ENCODE peak calls at places on chromosomes 4 and X, in five cellular contexts. P, B, A, R and J are unnamed samples.

GRCh38 chr4:112693507-112693906 is 56.6 kb downstream of the LARP7 start:
- DNase-seq in P (no peak), A (no peak), R (no peak), B (no peak), J (no peak)

GRCh38 chr4:51842167-51842553 is 793 bp upstream of the DCUN1D4 start:
- DNase-seq in A (no peak), R (no peak), P (no peak), B (peak; percentile 38), J (no peak)

GRCh38 chrX:154547245-154548027 is at the start of gene IKBKG:
- DNase-seq in R (peak; percentile 94), A (peak; percentile 91), B (peak; percentile 91), P (peak; percentile 57), J (peak; percentile 89)

GRCh38 chr4:158936238-158936637 is 166.6 kb upstream of the RAPGEF2 start:
- DNase-seq in P (no peak), B (no peak), A (no peak), R (no peak), J (no peak)

GRCh38 chr4:116358633-116359222 is 726.6 kb downstream of the TRAM1L1 start:
- DNase-seq in A (no peak), B (peak; percentile 65), P (peak; percentile 44), R (no peak), J (peak; percentile 91)

GRCh38 chr4:165381821-165382373 is 3.1 kb downstream of the CPE start:
- DNase-seq in A (no peak), P (no peak), R (no peak), B (no peak), J (no peak)

GRCh38 chr4:185570727-185571126 is 35.4 kb upstream of the PDLIM3 start:
- DNase-seq in A (no peak), R (no peak), B (no peak), P (no peak), J (no peak)

GRCh38 chr4:8318509-8318908 is 49.0 kb downstream of the HTRA3 start:
- DNase-seq in R (no peak), P (no peak), B (no peak), A (no peak), J (no peak)

GRCh38 chr4:7167706-7168105 is 24.6 kb upstream of the SORCS2 start:
- DNase-seq in A (no peak), B (no peak), P (no peak), R (no peak), J (no peak)

GRCh38 chr4:103099691-103100392 is at the start of gene BDH2:
- DNase-seq in P (peak; percentile 72), B (peak; percentile 98), A (no peak), R (no peak), J (peak; percentile 95)

GRCh38 chrX:69032601-69033000 is 132.7 kb downstream of the PJA1 start:
- DNase-seq in R (no peak), P (no peak), A (no peak), B (no peak), J (peak; percentile 91)

GRCh38 chr4:148239406-148239805 is 202.8 kb downstream of the NR3C2 start:
- DNase-seq in A (no peak), B (no peak), R (no peak), P (no peak), J (no peak)

GRCh38 chr4:119735136-119735770 is 106.6 kb upstream of the PDE5A start:
- DNase-seq in R (no peak), B (peak; percentile 74), P (no peak), A (no peak), J (peak; percentile 67)

GRCh38 chr4:167989815-167990214 is 102.5 kb upstream of the ANXA10 start:
- DNase-seq in A (no peak), P (no peak), R (no peak), B (peak; percentile 22), J (peak; percentile 12)

GRCh38 chrX:97372006-97372766 is 488.5 kb downstream of the RPA4 start:
- DNase-seq in P (no peak), R (no peak), B (no peak), A (no peak), J (no peak)

GRCh38 chrX:28576117-28576516 is 11.1 kb upstream of the IL1RAPL1 start:
- DNase-seq in B (no peak), P (no peak), R (no peak), A (no peak), J (no peak)

GRCh38 chrX:19836337-19836736 is 51.1 kb downstream of the SH3KBP1 start:
- DNase-seq in P (no peak), R (no peak), B (no peak), A (no peak), J (no peak)

GRCh38 chrX:110758781-110759180 is 36.8 kb downstream of the CHRDL1 start:
- DNase-seq in P (no peak), B (no peak), R (no peak), A (no peak), J (no peak)

GRCh38 chr4:81040175-81040659 is 9.7 kb downstream of the BMP3 start:
- DNase-seq in A (no peak), R (no peak), P (no peak), B (peak; percentile 50), J (peak; percentile 51)

GRCh38 chr4:40843696-40844095 is 93.9 kb downstream of the NSUN7 start:
- DNase-seq in R (no peak), B (no peak), P (no peak), A (no peak), J (no peak)
- TF ChIP-seq CTCF in R (peak; percentile 18), B (no peak), P (peak; percentile 70), A (peak; percentile 22), J (peak; percentile 12)

DNA sequence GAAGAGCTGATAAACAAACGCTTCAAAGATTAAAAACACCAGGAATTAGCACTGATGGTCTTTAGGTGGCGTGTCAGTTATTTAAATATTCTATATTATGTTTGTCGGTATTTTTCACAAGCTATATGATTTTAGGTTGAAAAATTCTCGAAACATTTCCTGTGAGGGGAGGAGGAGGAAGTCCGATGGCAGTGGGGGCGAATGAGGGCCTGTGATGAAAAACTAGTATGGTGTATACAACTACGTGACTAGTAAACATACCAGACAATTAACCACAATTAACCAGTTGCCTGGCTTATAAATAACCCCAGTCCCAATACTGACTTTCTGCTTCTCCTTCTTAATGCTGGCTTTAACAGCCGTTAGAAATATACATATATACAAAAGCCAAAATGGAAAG is 612 bp upstream of the NAP1L2 start:
- DNase-seq in A (no peak), P (no peak), B (no peak), R (no peak), J (no peak)
- H3K4me3 ChIP-seq in A (peak overlapping the region; percentile 55), P (peak overlapping the region; percentile 43), B (no peak overlapping the region), R (peak overlapping the region; percentile 53), J (peak overlapping the region; percentile 47)

GRCh38 chr4:144318797-144319196 is 178.3 kb upstream of the GYPA start:
- DNase-seq in A (no peak), P (no peak), B (no peak), R (no peak), J (no peak)
- TF ChIP-seq CTCF in A (no peak), P (no peak), B (no peak), R (no peak), J (peak; percentile 21)

DNA sequence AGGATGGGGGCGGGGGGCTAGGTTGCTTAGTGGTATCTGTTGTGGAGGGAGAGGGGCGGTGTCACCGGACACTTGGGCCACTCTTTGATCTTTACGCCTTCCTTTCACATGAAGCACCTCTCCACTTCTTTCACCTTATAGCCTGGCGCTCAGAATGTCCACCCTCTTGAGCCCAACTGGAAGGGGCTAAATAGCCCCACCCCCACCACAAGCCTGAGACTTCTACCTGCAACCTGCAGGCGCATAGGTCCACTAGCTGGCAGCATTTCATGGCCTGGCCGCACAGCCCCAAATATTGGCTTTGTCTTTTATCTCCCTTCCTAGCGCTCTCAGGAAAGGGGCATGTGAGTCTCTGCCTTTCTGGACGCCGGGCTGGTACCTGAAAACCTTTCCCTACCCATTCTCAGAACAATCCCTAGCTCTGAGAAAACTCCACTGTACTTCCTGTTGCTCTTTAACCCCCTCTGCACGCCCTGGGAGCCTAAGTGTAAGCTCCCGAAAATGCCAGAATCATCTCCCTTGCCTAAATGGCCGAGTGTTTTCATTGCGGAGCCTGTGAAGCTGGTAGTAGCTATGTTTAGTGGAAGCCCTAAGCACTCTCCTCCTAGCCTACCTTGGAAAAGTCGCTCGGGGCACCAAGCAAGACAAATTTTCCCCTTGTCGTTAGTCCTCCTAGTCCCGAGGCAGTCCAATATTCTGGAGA is 1.2 kb upstream of the TRPC5 start:
- DNase-seq in P (no peak), B (no peak), A (peak; percentile 33), R (no peak), J (no peak)
- H3K4me3 ChIP-seq in P (no peak overlapping the region), B (no peak overlapping the region), A (peak overlapping the region; percentile 50), R (no peak overlapping the region), J (no peak overlapping the region)

GRCh38 chr4:151709071-151709470 is 51.7 kb downstream of the GATB start:
- DNase-seq in P (no peak), B (no peak), R (no peak), A (no peak), J (no peak)

GRCh38 chr4:151715881-151716280 is 44.9 kb downstream of the GATB start:
- DNase-seq in A (no peak), R (no peak), B (no peak), P (no peak), J (no peak)

GRCh38 chr4:151709587-151709986 is 51.2 kb downstream of the GATB start:
- DNase-seq in P (no peak), R (no peak), B (no peak), A (no peak), J (no peak)

GRCh38 chr4:151712777-151713176 is 48.0 kb downstream of the GATB start:
- DNase-seq in B (no peak), P (no peak), R (no peak), A (no peak), J (no peak)

DNA sequence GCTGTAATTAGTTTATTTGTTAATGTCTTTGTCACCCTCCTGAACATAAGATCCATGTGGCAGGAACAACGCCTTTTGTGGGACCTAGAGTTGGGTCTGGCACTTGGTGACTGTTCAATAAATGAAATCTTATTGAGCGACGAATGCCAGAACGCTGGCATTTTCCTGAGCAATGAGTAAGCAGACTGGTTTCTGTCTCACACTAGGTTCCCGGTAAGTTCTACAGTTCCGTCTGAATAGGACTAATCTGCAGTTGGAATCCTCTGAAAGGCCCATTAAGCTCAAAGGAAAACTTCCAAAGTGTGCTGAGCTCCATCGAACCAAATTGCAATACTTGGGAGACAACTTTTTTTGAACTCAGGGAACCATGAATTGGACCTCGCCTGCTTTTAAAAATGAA is 49.1 kb downstream of the GATB start:
- DNase-seq in P (no peak), R (no peak), A (no peak), B (no peak), J (no peak)
- TF ChIP-seq CTCF in P (no peak), R (no peak), A (no peak), B (no peak), J (no peak)

DNA sequence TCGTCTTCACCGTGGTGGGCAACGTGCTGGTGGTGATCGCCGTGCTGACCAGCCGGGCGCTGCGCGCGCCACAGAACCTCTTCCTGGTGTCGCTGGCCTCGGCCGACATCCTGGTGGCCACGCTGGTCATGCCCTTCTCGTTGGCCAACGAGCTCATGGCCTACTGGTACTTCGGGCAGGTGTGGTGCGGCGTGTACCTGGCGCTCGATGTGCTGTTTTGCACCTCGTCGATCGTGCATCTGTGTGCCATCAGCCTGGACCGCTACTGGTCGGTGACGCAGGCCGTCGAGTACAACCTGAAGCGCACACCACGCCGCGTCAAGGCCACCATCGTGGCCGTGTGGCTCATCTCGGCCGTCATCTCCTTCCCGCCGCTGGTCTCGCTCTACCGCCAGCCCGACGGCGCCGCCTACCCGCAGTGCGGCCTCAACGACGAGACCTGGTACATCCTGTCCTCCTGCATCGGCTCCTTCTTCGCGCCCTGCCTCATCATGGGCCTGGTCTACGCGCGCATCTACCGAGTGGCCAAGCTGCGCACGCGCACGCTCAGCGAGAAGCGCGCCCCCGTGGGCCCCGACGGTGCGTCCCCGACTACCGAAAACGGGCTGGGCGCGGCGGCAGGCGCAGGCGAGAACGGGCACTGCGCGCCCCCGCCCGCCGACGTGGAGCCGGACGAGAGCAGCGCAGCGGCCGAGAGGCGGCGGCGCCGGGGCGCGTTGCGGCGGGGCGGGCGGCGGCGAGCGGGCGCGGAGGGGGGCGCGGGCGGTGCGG is 791 bp downstream of the ADRA2C start:
- DNase-seq in P (no peak), R (no peak), B (no peak), A (no peak), J (peak; percentile 1)
- H3K4me3 ChIP-seq in P (no peak overlapping the region), R (peak overlapping the region; percentile 16), B (no peak overlapping the region), A (no peak overlapping the region), J (no peak overlapping the region)